ENCODE peak calls at places on chromosomes 1 and 21, in ten cellular contexts. B, K, S, L, G, W, E, V, F and A are unnamed samples.

GRCh38 chr21:15659768-15660423 is 69.9 kb upstream of the USP25 start:
- DNase-seq in L (no peak), E (peak), V (no peak), W (no peak), B (no peak), F (no peak), K (no peak), G (no peak), S (peak), A (no peak)

GRCh38 chr1:238201992-238202391 is 311.3 kb upstream of the ZP4 start:
- DNase-seq in L (no peak), S (no peak), W (no peak), F (no peak), B (no peak), K (no peak), V (no peak), G (no peak), E (no peak), A (no peak)

GRCh38 chr21:37917612-37918011 is 1.4 kb upstream of the KCNJ6 start:
- DNase-seq in F (no peak), K (peak), E (no peak), S (peak), G (no peak), L (no peak), B (no peak), W (peak), V (no peak), A (no peak)

GRCh38 chr1:203424861-203425667 is 50.5 kb upstream of the PRELP start:
- DNase-seq in S (no peak), F (no peak), B (no peak), E (no peak), V (no peak), G (no peak), W (no peak), K (no peak), L (no peak), A (no peak)

GRCh38 chr1:17001760-17002523 is 9.8 kb downstream of the ATP13A2 start:
- DNase-seq in L (no peak), K (no peak), F (no peak), B (no peak), E (no peak), S (no peak), W (no peak), G (no peak), V (no peak), A (no peak)

GRCh38 chr1:62438163-62438562 is 1.3 kb downstream of the USP1 start:
- DNase-seq in B (no peak), G (peak), W (no peak), F (no peak), E (no peak), L (peak), K (peak), V (peak), S (no peak), A (no peak)

GRCh38 chr21:34227386-34227852 is 136.4 kb upstream of the KCNE2 start:
- DNase-seq in S (no peak), B (no peak), K (peak), L (no peak), W (peak), G (no peak), V (no peak), E (peak), F (no peak), A (no peak)

GRCh38 chr1:239555350-239555749 is 169.0 kb downstream of the CHRM3 start:
- DNase-seq in F (no peak), V (no peak), L (no peak), W (no peak), B (peak), E (no peak), K (no peak), G (peak), S (no peak), A (no peak)

GRCh38 chr21:43956019-43956666 is 56.0 kb upstream of the TRAPPC10 start:
- DNase-seq in L (no peak), K (no peak), G (no peak), V (no peak), S (no peak), F (no peak), B (no peak), W (no peak), E (no peak), A (peak)

GRCh38 chr1:107953551-107953950 is 11.4 kb downstream of the VAV3 start:
- DNase-seq in F (no peak), W (no peak), E (no peak), L (no peak), V (no peak), G (no peak), S (no peak), B (no peak), K (no peak), A (peak)

GRCh38 chr1:206970406-206970805 is at the start of gene FCAMR:
- DNase-seq in F (no peak), W (no peak), L (no peak), V (no peak), K (no peak), B (no peak), S (no peak), E (no peak), G (no peak), A (no peak)

GRCh38 chr1:61119085-61119484 is 36.7 kb downstream of the NFIA start:
- DNase-seq in S (no peak), E (peak), W (no peak), K (no peak), F (no peak), B (no peak), L (no peak), V (no peak), G (no peak), A (no peak)

GRCh38 chr1:61120998-61121397 is 38.6 kb downstream of the NFIA start:
- DNase-seq in K (peak), F (no peak), W (peak), L (no peak), G (no peak), S (peak), E (no peak), V (no peak), B (no peak), A (no peak)

GRCh38 chr1:61121631-61122030 is 39.3 kb downstream of the NFIA start:
- DNase-seq in E (no peak), G (no peak), B (no peak), F (no peak), V (no peak), S (no peak), L (no peak), K (no peak), W (peak), A (no peak)

GRCh38 chr1:61122389-61122788 is 40.0 kb downstream of the NFIA start:
- DNase-seq in F (no peak), V (no peak), E (no peak), G (no peak), B (no peak), L (no peak), S (no peak), K (no peak), W (no peak), A (no peak)

GRCh38 chr1:61120307-61120840 is 38.0 kb downstream of the NFIA start:
- DNase-seq in F (no peak), B (no peak), W (no peak), S (no peak), L (no peak), K (no peak), G (no peak), E (no peak), V (no peak), A (no peak)
- H3K4me3 ChIP-seq in F (no peak), B (no peak), W (no peak), S (peak), L (no peak), K (peak), G (no peak), E (no peak), V (no peak), A (no peak)

DNA sequence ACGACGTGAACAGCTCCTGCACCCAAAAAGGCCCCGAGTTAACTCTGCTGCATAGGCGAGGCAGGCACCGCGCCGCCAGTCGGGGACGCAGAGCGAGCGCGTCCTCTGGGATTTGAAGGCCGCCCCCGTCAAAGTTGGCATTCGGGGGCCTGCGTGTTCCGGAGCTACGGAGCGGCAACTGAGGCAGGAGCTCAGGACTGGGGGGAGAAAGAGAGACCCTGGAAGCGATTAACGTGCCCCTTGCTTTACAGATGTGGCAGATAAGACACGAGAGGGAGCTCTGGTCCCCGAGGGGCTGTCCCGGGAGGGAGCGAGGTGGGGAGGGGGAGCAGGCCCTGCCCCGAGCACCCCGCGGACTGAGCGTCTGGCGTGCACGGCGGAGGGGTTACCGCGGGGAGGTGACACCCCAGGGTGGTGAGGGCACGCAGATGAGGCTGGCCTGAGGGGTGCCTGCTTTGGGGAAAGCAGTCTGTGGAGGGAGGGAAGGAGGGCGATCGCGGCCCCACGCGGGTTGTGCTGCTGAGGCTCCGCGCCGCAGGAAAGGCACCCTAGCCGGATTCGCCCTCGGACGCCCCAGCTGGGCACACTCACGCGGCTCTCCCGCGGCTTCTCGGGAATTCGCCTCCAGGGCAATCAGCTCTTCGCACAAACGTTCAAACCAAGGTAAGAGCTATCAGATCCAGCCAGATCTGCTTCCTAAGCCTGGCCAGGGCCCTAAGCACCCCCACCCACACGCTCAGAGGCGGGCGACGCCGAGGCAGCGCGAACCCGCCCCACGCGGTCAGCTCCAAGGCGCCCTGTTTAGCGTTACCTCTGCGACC is 26.5 kb downstream of the ACTA1 start:
- DNase-seq in V (no peak), F (no peak), B (peak), W (no peak), K (peak), G (peak), L (no peak), S (no peak), E (no peak), A (no peak)
- H3K4me3 ChIP-seq in V (no peak), F (no peak), B (peak), W (peak), K (peak), G (peak), L (no peak), S (peak), E (peak), A (no peak)

GRCh38 chr1:21294266-21295058 is 4.2 kb upstream of the ECE1 start:
- DNase-seq in E (no peak), B (no peak), F (peak), G (no peak), L (peak), S (no peak), K (no peak), V (peak), W (no peak), A (no peak)
- H3K4me3 ChIP-seq in E (no peak), B (no peak), F (peak), G (no peak), L (peak), S (no peak), K (no peak), V (peak), W (no peak), A (no peak)

GRCh38 chr1:29121516-29121937 is 2.2 kb downstream of the TMEM200B start:
- DNase-seq in V (no peak), W (no peak), S (no peak), L (no peak), E (peak), F (no peak), B (no peak), G (peak), K (no peak), A (no peak)
- H3K4me3 ChIP-seq in V (no peak), W (peak), S (peak), L (no peak), E (peak), F (no peak), B (peak), G (peak), K (peak), A (no peak)

GRCh38 chr1:112465122-112465521 is 43.6 kb upstream of the WNT2B start:
- DNase-seq in W (no peak), V (no peak), S (peak), K (peak), L (no peak), B (no peak), G (no peak), F (no peak), E (no peak), A (no peak)
- H3K4me3 ChIP-seq in W (no peak), V (no peak), S (no peak), K (no peak), L (no peak), B (no peak), G (no peak), F (no peak), E (no peak), A (no peak)

DNA sequence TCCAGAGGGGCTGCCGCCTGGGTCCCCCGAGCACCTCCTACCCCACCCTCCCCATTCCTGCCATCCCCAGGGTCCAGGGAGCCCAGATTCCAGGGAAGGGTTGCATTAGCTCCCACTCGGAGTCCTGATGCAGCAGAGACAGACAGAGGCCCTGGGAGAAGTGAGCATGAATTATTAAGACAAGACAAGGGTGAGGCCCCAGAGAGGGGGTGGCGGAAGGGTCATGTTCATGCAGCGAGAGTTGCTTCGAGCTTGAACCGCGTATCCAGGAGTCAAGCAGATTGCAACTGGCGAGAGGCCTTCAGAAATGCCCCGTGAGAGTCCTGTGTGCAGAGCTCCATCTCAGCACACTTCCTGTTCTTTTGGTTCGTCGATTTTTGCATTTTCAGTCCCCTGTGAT is 14.8 kb downstream of the PDE9A start:
- DNase-seq in F (no peak), E (no peak), K (no peak), S (no peak), W (no peak), V (no peak), B (no peak), L (no peak), G (no peak), A (no peak)
- H3K4me3 ChIP-seq in F (no peak), E (no peak), K (peak), S (no peak), W (no peak), V (no peak), B (no peak), L (no peak), G (no peak), A (no peak)

DNA sequence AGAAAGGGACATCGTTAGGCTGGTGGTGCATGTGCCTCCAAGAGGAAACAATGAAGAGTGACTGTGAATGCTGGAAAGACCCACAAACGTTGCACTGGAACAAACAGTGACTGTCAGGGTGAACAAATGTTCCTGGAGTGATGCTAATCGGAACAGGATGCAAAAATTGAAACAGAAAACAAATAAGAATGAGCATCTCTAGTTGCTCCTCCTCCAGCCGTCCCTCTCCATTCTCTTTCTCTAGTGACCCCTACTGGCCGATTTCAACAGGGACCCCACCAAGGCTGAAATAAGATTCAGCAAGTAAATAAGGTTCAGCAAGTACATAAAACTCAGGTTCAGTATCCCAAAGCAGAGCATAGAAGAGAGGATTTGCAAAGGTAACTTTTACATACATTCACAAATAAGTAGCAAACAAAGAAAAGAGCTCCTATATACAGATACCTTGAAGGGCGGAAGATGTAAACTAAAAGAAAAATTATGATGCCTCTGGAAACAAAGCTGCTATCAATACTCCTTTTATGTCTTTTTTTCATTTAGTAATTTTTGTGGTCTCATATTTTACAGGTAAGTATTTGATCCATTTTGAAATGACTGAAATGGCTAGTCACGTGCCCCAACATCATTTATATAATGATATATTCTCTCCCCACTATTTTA is 836.1 kb upstream of the ADAMTS5 start:
- DNase-seq in W (no peak), V (peak), B (peak), F (no peak), L (peak), K (peak), G (peak), S (peak), E (peak), A (peak)
- H3K4me3 ChIP-seq in W (no peak), V (peak), B (no peak), F (no peak), L (no peak), K (peak), G (no peak), S (peak), E (no peak), A (no peak)